ENCODE peak calls at places on chromosome 20, in ten cellular contexts. E is PC-3, X is lower leg skin, N is colonic mucosa, M is HFF-Myc, T is tibial artery, D is progenitor cell of endocrine pancreas, J is ascending aorta, W is astrocyte of the spinal cord, C is adrenal gland. R is an unnamed sample.
A peak's percentile ranks its signal among the peaks of the same experiment; 100 is the strongest.

GRCh38 chr20:37492945-37493344 is 28.1 kb upstream of the NNAT start:
- DNase-seq in M (no peak), E (no peak), N (no peak), W (no peak), J (no peak), C (peak; percentile 39), X (peak; percentile 31), D (no peak), T (no peak), R (no peak)

GRCh38 chr20:19895761-19896160 is 121.4 kb upstream of the NAA20 start:
- DNase-seq in J (no peak), N (no peak), E (no peak), C (no peak), W (no peak), T (no peak), X (no peak), M (no peak), D (no peak), R (no peak)

GRCh38 chr20:57473246-57474042 is 51.5 kb downstream of the CTCFL start:
- DNase-seq in M (no peak), W (peak; percentile 14), T (peak; percentile 23), X (no peak), C (peak; percentile 64), D (no peak), N (no peak), E (no peak), J (peak; percentile 63), R (peak; percentile 50)

GRCh38 chr20:36217226-36217625 is 19.1 kb upstream of the AAR2 start:
- DNase-seq in D (no peak), J (no peak), E (peak; percentile 36), N (no peak), C (no peak), W (no peak), M (no peak), T (no peak), X (no peak), R (no peak)

GRCh38 chr20:6081236-6081635 is 27.4 kb upstream of the LRRN4 start:
- DNase-seq in E (peak; percentile 23), W (peak; percentile 22), J (no peak), D (no peak), T (no peak), C (peak; percentile 91), X (no peak), M (no peak), N (no peak), R (no peak)

GRCh38 chr20:7379621-7380220 is 560.5 kb downstream of the HAO1 start:
- DNase-seq in M (no peak), J (no peak), N (no peak), T (no peak), D (no peak), W (peak; percentile 20), E (peak; percentile 69), C (no peak), X (no peak), R (no peak)

GRCh38 chr20:21251278-21251677 is 51.9 kb upstream of the XRN2 start:
- DNase-seq in E (peak; percentile 77), J (no peak), D (no peak), W (peak; percentile 18), C (no peak), T (no peak), M (no peak), N (no peak), X (peak; percentile 32), R (no peak)

GRCh38 chr20:18019068-18019467 is 38.6 kb downstream of the OVOL2 start:
- DNase-seq in D (no peak), T (no peak), J (no peak), X (no peak), M (no peak), N (no peak), W (no peak), C (no peak), E (peak; percentile 23), R (no peak)

GRCh38 chr20:51340451-51340840 is 202.1 kb downstream of the NFATC2 start:
- DNase-seq in D (no peak), C (no peak), X (no peak), E (no peak), T (no peak), W (no peak), J (no peak), M (no peak), N (no peak), R (no peak)

GRCh38 chr20:34390769-34391447 is 27.8 kb downstream of the ITCH start:
- DNase-seq in E (peak; percentile 97), X (no peak), T (peak; percentile 32), D (no peak), N (peak; percentile 51), J (peak; percentile 80), C (peak; percentile 88), M (peak; percentile 71), W (peak; percentile 86), R (no peak)

GRCh38 chr20:7966176-7966575 is 25.9 kb upstream of the HAO1 start:
- DNase-seq in N (no peak), D (no peak), X (no peak), E (no peak), T (no peak), C (no peak), J (no peak), W (no peak), M (no peak), R (no peak)

GRCh38 chr20:41178904-41179432 is 41.6 kb downstream of the PLCG1 start:
- DNase-seq in J (peak; percentile 62), W (peak; percentile 41), N (no peak), D (peak; percentile 5), X (peak; percentile 69), M (no peak), C (peak; percentile 50), E (no peak), T (no peak), R (no peak)

GRCh38 chr20:45209924-45210323 is 3.1 kb downstream of the SEMG1 start:
- DNase-seq in X (no peak), C (no peak), D (no peak), T (no peak), M (no peak), W (no peak), E (no peak), J (no peak), N (no peak), R (no peak)

GRCh38 chr20:45318386-45318939 is 10.4 kb upstream of the MATN4 start:
- DNase-seq in M (no peak), T (no peak), C (no peak), W (no peak), N (no peak), J (no peak), X (no peak), E (no peak), D (no peak), R (no peak)

GRCh38 chr20:21224217-21224616 is 78.9 kb upstream of the XRN2 start:
- DNase-seq in E (no peak), C (no peak), J (no peak), W (no peak), M (no peak), D (no peak), N (no peak), X (no peak), T (no peak), R (no peak)

GRCh38 chr20:44581515-44581914 is 864 bp upstream of the PKIG start:
- DNase-seq in T (no peak), W (no peak), J (no peak), N (no peak), D (no peak), E (no peak), M (no peak), X (no peak), C (no peak), R (no peak)

GRCh38 chr20:49612127-49612738 is 44.3 kb upstream of the PTGIS start:
- DNase-seq in T (no peak), C (no peak), J (no peak), X (no peak), E (no peak), M (no peak), N (peak; percentile 42), D (no peak), W (no peak), R (no peak)

GRCh38 chr20:59055302-59055701 is 12.7 kb upstream of the PRELID3B start:
- DNase-seq in T (no peak), X (no peak), J (no peak), M (no peak), W (no peak), C (no peak), D (no peak), N (no peak), E (peak; percentile 74), R (no peak)
- TF ChIP-seq CTCF in T (no peak), X (no peak), J (no peak), M (peak; percentile 15), W (peak; percentile 39), C (peak; percentile 7), D (no peak), N (no peak), E (peak; percentile 80), R (no peak)

GRCh38 chr20:13775867-13776266 is 8.9 kb downstream of the ESF1 start:
- DNase-seq in E (no peak), N (no peak), D (no peak), X (no peak), W (no peak), M (no peak), T (no peak), C (no peak), J (no peak), R (no peak)

GRCh38 chr20:13783528-13783927 is 1.2 kb downstream of the ESF1 start:
- DNase-seq in J (no peak), T (no peak), N (no peak), E (no peak), X (no peak), W (no peak), D (no peak), M (no peak), C (no peak), R (no peak)

GRCh38 chr20:13777171-13777601 is 7.5 kb downstream of the ESF1 start:
- DNase-seq in T (no peak), C (no peak), D (no peak), M (no peak), X (no peak), J (no peak), W (peak; percentile 38), E (peak; percentile 8), N (no peak), R (no peak)

GRCh38 chr20:13784271-13784892 is 337 bp downstream of the ESF1 start:
- DNase-seq in W (no peak), D (no peak), M (no peak), X (no peak), J (no peak), C (no peak), T (no peak), N (no peak), E (no peak), R (peak; percentile 54)

GRCh38 chr20:13778827-13779226 is 5.9 kb downstream of the ESF1 start:
- DNase-seq in J (no peak), E (no peak), C (no peak), T (no peak), N (no peak), D (no peak), W (no peak), X (no peak), M (no peak), R (no peak)
- TF ChIP-seq CTCF in J (no peak), E (no peak), C (no peak), T (no peak), N (no peak), D (no peak), W (no peak), X (no peak), M (no peak), R (no peak)

GRCh38 chr20:43404880-43405279 is 52.8 kb upstream of the SRSF6 start:
- DNase-seq in C (no peak), D (no peak), X (no peak), W (no peak), N (no peak), M (no peak), T (no peak), J (no peak), E (peak; percentile 40), R (no peak)
- TF ChIP-seq CTCF in C (no peak), D (peak; percentile 19), X (no peak), W (peak; percentile 12), N (no peak), M (peak; percentile 40), T (no peak), J (no peak), E (peak; percentile 64), R (peak; percentile 25)

GRCh38 chr20:62272200-62272599 is 30.6 kb upstream of the ADRM1 start:
- DNase-seq in X (no peak), C (no peak), D (no peak), M (no peak), T (no peak), N (no peak), J (no peak), E (no peak), W (no peak), R (no peak)
- TF ChIP-seq CTCF in X (no peak), C (no peak), D (no peak), M (no peak), T (no peak), N (no peak), J (no peak), E (no peak), W (no peak), R (no peak)